ENCODE peak calls at places on chromosome 19, in four cellular contexts. V, A, D and T are unnamed samples.

GRCh38 chr19:58368561-58369360 is 6.2 kb upstream of the ZNF497 start:
- DNase-seq in V (no peak), D (no peak), A (no peak), T (no peak)

GRCh38 chr19:7505682-7506384 is 10.1 kb upstream of the ZNF358 start:
- DNase-seq in D (peak), V (peak), A (no peak), T (peak)

GRCh38 chr19:44576843-44577565 is 36.4 kb upstream of the IGSF23 start:
- DNase-seq in D (peak), V (peak), A (no peak), T (peak)

GRCh38 chr19:1587872-1588271 is 4.8 kb downstream of the MBD3 start:
- DNase-seq in D (no peak), V (no peak), A (no peak), T (no peak)

GRCh38 chr19:3123956-3124355 is 11.9 kb upstream of the GNA15 start:
- DNase-seq in A (no peak), D (no peak), V (no peak), T (no peak)

GRCh38 chr19:3979289-3979673 is 6.0 kb downstream of the EEF2 start:
- DNase-seq in D (no peak), V (peak), A (no peak), T (no peak)

GRCh38 chr19:16112778-16113177 is 1.1 kb downstream of the RAB8A start:
- DNase-seq in D (no peak), A (no peak), V (no peak), T (no peak)

GRCh38 chr19:58575183-58576041 is 2.3 kb upstream of the MZF1 start:
- DNase-seq in D (peak), V (peak), A (peak), T (peak)

GRCh38 chr19:28614634-28615545 is 598.1 kb downstream of the UQCRFS1 start:
- DNase-seq in A (no peak), D (no peak), V (no peak), T (no peak)

GRCh38 chr19:41328157-41328817 is 18.3 kb downstream of the CCDC97 start:
- DNase-seq in A (no peak), V (no peak), D (no peak), T (no peak)

GRCh38 chr19:36149673-36150406 is 2.4 kb downstream of the COX7A1 start:
- DNase-seq in A (no peak), V (no peak), D (no peak), T (no peak)

GRCh38 chr19:46834121-46834520 is 16.5 kb downstream of the AP2S1 start:
- DNase-seq in V (peak), D (no peak), A (no peak), T (no peak)

GRCh38 chr19:57934820-57935665 is at the start of gene ZNF418:
- DNase-seq in V (peak), D (peak), A (peak), T (peak)

GRCh38 chr19:16569609-16570320 is 2.5 kb downstream of the SLC35E1 start:
- DNase-seq in A (no peak), V (peak), D (peak), T (no peak)

GRCh38 chr19:18439025-18439909 is 1.3 kb upstream of the ISYNA1 start:
- DNase-seq in D (no peak), V (peak), A (no peak), T (peak)

GRCh38 chr19:18436651-18437478 is 1.1 kb downstream of the ISYNA1 start:
- DNase-seq in A (peak), D (peak), V (peak), T (peak)

GRCh38 chr19:18439910-18440237 is 1.9 kb upstream of the ISYNA1 start:
- DNase-seq in D (no peak), A (no peak), V (no peak), T (no peak)

GRCh38 chr19:18437481-18438330 is at the start of gene ISYNA1:
- DNase-seq in A (peak), V (peak), D (peak), T (peak)

GRCh38 chr19:18438331-18439024 is 545 bp upstream of the ISYNA1 start:
- DNase-seq in V (peak), D (peak), A (no peak), T (peak)
- H3K4me2 ChIP-seq in V (no peak), D (peak), A (peak), T (peak)

GRCh38 chr19:10646781-10647180 is 7.4 kb upstream of the ILF3 start:
- DNase-seq in A (no peak), D (no peak), V (no peak), T (no peak)

GRCh38 chr19:10643166-10643967 is 10.8 kb upstream of the ILF3 start:
- DNase-seq in A (no peak), V (no peak), D (no peak), T (no peak)

GRCh38 chr19:10643968-10644290 is 10.2 kb upstream of the ILF3 start:
- DNase-seq in D (no peak), A (no peak), V (no peak), T (no peak)

GRCh38 chr19:10642473-10642872 is 11.7 kb upstream of the ILF3 start:
- DNase-seq in D (no peak), A (no peak), V (no peak), T (no peak)

DNA sequence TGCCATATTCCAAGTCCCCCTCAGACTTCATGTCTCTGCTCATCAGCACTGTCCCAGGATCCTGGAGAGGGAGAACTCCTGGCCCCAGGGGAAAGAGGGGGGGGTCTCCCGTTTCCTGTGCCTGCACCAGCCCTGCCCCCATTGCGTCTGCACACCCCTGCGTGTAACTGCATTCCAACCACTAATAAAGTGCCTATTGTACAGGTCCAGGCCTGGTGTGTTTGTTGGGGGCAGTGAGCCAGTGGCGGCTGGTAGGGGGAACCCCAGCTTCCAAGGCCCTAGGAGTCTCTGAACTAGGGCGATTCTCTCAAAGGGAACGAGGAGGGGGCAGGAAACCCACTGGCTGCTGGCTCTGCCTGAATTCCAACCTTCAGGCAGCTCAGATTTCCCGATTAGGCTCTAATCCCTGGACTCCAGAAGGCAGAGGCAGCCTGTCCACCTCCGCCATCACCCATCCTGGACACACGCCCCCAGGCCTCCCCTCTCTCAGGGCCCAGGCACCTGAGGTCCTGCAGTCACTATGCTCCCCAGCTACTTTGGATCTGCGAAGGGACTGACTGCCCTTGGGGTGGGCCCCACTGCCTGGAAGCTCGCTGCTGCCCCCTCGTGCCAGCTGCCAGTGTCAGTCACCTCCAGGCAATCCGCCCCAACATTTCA is 9.7 kb upstream of the ILF3 start:
- DNase-seq in D (peak), A (peak), V (peak), T (peak)
- H3K9ac ChIP-seq in D (peak), A (peak), V (no peak), T (no peak)

GRCh38 chr19:39874404-39874803 is 28.2 kb upstream of the FBL start:
- DNase-seq in V (no peak), A (no peak), D (no peak), T (no peak)

GRCh38 chr19:39871886-39872866 is 26.0 kb upstream of the FBL start:
- DNase-seq in D (no peak), A (no peak), V (no peak), T (no peak)

GRCh38 chr19:39870171-39870971 is 24.2 kb upstream of the FBL start:
- DNase-seq in D (peak), A (no peak), V (no peak), T (peak)

GRCh38 chr19:39871362-39871761 is 25.2 kb upstream of the FBL start:
- DNase-seq in D (no peak), V (no peak), A (no peak), T (no peak)

DNA sequence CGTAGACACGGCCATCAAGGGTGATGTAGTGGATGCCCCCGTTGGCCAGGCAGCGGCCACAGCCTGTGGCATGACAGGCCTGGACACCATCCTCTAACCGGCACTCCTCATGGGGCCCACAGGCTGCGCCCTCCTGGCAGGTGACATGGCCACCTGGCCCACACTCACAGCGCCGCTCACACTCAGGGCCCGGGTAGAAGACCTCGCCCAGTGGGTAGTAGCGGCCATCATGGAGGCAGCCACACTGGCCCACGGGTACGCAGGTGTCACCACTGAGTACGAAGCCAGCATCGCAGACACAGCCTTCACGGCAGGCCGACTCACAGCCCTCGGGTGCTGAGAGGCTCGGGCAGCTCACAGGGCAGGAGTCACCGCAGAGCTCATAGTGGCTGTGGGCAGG is 27.2 kb upstream of the FBL start:
- DNase-seq in A (no peak), V (no peak), D (no peak), T (no peak)
- H3K4me2 ChIP-seq in A (no peak), V (no peak), D (no peak), T (no peak)

GRCh38 chr19:50678323-50678722 is 29.1 kb downstream of the C19orf81 start:
- DNase-seq in V (no peak), A (no peak), D (no peak), T (no peak)

GRCh38 chr19:50676625-50677197 is 27.5 kb downstream of the C19orf81 start:
- DNase-seq in D (no peak), A (no peak), V (no peak), T (no peak)

GRCh38 chr19:50677636-50678035 is 28.4 kb downstream of the C19orf81 start:
- DNase-seq in D (no peak), A (no peak), V (no peak), T (no peak)

DNA sequence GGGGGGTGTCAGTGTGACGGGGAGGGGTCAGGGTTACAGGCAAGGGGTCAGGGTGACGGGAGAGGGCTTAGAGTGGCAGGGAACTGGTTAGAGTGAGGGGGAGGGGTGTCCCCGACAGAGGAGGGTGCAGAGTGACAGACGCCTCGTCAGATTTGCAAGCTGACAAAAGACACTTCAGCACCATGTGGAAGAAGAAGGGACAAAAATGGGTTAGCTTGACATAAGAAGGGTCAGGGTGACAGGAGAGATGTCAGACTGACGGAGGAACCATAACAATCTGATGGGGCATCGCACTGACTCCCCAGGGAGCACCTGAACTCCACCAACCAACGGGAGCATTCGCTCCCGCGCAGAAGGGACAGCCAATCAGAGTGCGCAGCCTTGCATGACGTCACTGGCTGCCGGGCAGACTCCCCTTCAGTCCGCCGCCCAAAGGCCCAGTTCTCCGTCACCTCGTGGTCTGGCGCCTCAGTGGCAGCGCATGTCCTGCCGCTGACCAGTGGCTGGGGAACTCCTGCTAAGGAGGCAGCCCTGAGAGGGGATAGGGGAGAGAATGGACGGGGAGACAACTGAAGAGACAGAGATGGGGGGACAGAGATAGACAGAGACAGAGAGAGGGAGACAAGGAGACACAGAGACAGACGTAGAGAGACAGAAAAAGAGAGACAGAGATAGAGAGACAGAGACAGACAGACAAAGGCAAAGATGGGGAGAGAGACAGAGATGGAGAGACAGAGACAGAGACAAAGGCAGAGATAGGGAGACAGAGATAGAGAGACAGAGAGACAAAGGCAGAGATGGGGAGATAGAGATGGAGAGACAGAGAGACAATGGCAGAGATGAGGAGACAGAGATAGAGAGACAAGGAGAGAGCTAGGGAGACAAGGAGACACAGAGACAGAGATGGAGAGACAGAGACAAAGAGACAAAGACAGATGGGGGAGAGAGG is 30.2 kb downstream of the C19orf81 start:
- DNase-seq in A (peak), V (peak), D (peak), T (peak)
- H3K9ac ChIP-seq in A (no peak), V (no peak), D (no peak), T (no peak)

GRCh38 chr19:38321646-38322323 is 2.1 kb downstream of the KCNK6 start:
- DNase-seq in D (no peak), V (peak), A (no peak), T (peak)
- H3K4me2 ChIP-seq in D (no peak), V (peak), A (no peak), T (no peak)

GRCh38 chr19:22814124-22814523 is 18.0 kb upstream of the ZNF723 start:
- DNase-seq in A (no peak), V (no peak), D (no peak), T (no peak)
- H3K9ac ChIP-seq in A (no peak), V (no peak), D (no peak), T (no peak)

DNA sequence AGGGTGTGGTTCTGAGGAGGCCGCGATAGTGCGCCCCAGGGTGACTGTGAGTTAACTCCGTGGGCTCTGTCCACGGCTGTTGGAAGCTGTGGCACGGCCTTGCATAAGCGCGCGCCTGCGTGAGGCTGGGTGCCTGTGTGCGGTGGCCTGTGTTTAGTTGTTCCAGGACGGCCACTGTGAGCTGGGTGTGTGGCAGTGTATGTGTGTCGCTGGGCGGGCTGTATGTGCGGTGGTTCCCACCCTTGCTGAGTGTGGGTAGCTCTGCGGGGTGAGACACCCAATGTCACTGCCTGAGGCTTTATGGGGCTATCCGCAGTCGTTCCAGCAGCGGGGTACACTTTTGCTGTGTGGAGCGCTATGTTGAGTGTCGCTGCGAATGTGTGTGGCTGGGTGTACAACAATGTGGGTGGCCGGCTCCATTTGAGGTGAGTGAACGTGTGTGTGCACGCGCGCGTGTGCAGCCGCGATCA is 438 bp upstream of the SSBP4 start:
- DNase-seq in D (no peak), A (no peak), V (peak), T (no peak)
- H3K4me2 ChIP-seq in D (peak), A (peak), V (peak), T (peak)

GRCh38 chr19:35093430-35093829 is 22.2 kb upstream of the FXYD3 start:
- DNase-seq in D (no peak), A (no peak), V (no peak), T (no peak)

GRCh38 chr19:35089554-35089953 is 26.1 kb upstream of the FXYD3 start:
- DNase-seq in D (no peak), V (no peak), A (no peak), T (no peak)

GRCh38 chr19:35088514-35088913 is 27.1 kb upstream of the FXYD3 start:
- DNase-seq in V (peak), D (peak), A (no peak), T (no peak)

GRCh38 chr19:35090160-35090794 is 25.3 kb upstream of the FXYD3 start:
- DNase-seq in D (peak), V (peak), A (peak), T (peak)

DNA sequence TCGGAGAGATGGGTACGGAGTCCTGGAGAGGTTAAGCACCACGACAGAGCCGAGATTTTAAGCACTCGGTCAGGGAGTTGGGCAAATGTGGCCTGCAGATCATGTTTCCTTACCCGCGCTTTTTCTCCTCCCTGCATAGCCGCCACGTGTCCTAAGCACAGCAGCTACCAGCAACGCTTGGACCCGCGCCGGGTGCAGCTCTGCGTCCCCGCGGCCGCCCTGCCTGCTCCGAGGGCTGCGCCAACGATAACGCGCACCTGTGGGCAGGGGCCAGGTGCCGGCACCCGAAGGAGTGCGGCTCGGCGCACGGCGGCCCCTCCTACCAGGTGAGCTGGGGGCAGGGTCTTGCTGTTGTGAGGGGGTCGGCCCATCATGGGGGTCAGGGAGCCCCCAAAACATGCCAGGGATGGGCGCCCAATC is 24.8 kb upstream of the FXYD3 start:
- DNase-seq in D (peak), V (peak), A (no peak), T (peak)
- H3K9ac ChIP-seq in D (peak), V (peak), A (no peak), T (no peak)

DNA sequence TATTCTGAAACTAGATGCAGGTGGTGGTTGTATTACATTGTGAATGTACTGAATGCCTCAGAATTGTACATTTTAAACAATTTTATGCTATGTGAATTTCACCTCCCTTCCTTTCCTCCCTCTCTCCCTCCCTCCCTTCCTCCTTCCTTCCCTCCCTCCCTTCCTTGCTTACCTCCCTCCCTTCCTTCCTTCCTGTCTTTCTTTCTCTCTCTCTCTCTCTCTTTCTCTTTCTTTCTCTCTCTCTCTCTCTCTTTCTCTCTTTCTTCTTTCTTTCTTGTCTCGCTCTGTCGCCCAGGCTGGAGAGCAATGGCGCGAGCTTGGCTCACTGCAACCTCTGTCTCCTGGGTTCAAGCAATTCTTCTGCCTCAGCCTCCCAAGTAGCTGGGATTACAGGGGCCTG is 37.2 kb downstream of the IER2 start:
- DNase-seq in A (no peak), D (no peak), V (no peak), T (no peak)
- H3K4me2 ChIP-seq in A (no peak), D (no peak), V (no peak), T (no peak)

GRCh38 chr19:18658366-18658855 is 21.6 kb downstream of the KLHL26 start:
- DNase-seq in A (no peak), V (no peak), D (no peak), T (no peak)

GRCh38 chr19:18657590-18658365 is 20.9 kb downstream of the KLHL26 start:
- DNase-seq in A (peak), V (peak), D (peak), T (peak)

GRCh38 chr19:18660939-18661338 is 22.5 kb upstream of the CRTC1 start:
- DNase-seq in V (no peak), D (no peak), A (no peak), T (no peak)

GRCh38 chr19:18660051-18660910 is 23.2 kb upstream of the CRTC1 start:
- DNase-seq in A (no peak), V (peak), D (no peak), T (no peak)

GRCh38 chr19:18659281-18660050 is 22.6 kb downstream of the KLHL26 start:
- DNase-seq in A (no peak), D (no peak), V (peak), T (no peak)
- H3K9ac ChIP-seq in A (no peak), D (no peak), V (peak), T (no peak)